ENCODE peak calls at places on chromosomes 11 and 22, in eight cellular contexts. E is body of pancreas; Q is stimulated activated CD4-positive, alpha-beta T cell treated with anti-CD3 and anti-CD28 coated beads, Interleukin-2, amount 100 ng/mL, for 48 hours; J is HEK293T; L is activated T-helper 1 cell treated with anti-CD3 and anti-CD28 coated beads, Interleukin-2, amount 50 U/mL, for 16 hours; X is GM10248; Y is GM19239; G is uterus. H is an unnamed sample.

GRCh38 chr22:28582806-28583205 is 96.8 kb downstream of the TTC28 start:
- DNase-seq in E (no peak), Q (no peak), J (no peak), L (no peak), X (no peak), Y (no peak), G (no peak), H (no peak)

GRCh38 chr11:86695391-86695790 is 23.0 kb upstream of the ME3 start:
- DNase-seq in E (no peak), Q (no peak), J (no peak), L (no peak), X (no peak), Y (no peak), G (no peak), H (no peak)

GRCh38 chr11:134537941-134538340 is 125.9 kb upstream of the B3GAT1 start:
- DNase-seq in E (peak), Q (no peak), J (no peak), L (no peak), X (no peak), Y (no peak), G (peak), H (no peak)

GRCh38 chr11:22510741-22511140 is 114.9 kb downstream of the FANCF start:
- DNase-seq in E (no peak), Q (no peak), J (no peak), L (no peak), X (no peak), Y (no peak), G (no peak), H (no peak)

GRCh38 chr22:50114221-50114981 is 24.6 kb downstream of the MOV10L1 start:
- DNase-seq in E (no peak), Q (no peak), J (no peak), L (no peak), X (peak), Y (no peak), G (no peak), H (no peak)

GRCh38 chr22:39776295-39776694 is 117.3 kb downstream of the ENTHD1 start:
- DNase-seq in E (no peak), Q (no peak), J (no peak), L (no peak), X (no peak), Y (no peak), G (no peak), H (no peak)

GRCh38 chr11:61927501-61927900 is 10.1 kb upstream of the RAB3IL1 start:
- DNase-seq in E (no peak), Q (no peak), J (no peak), L (no peak), X (no peak), Y (no peak), G (no peak), H (no peak)

GRCh38 chr11:8631395-8632110 is 37.5 kb upstream of the STK33 start:
- DNase-seq in E (no peak), Q (no peak), J (no peak), L (no peak), X (no peak), Y (no peak), G (peak), H (no peak)

GRCh38 chr11:95714853-95715776 is 74.5 kb downstream of the FAM76B start:
- DNase-seq in E (no peak), Q (no peak), J (no peak), L (no peak), X (no peak), Y (no peak), G (no peak), H (no peak)

GRCh38 chr11:116686891-116687290 is 85.9 kb downstream of the BUD13 start:
- DNase-seq in E (no peak), Q (no peak), J (no peak), L (no peak), X (no peak), Y (no peak), G (no peak), H (no peak)

GRCh38 chr11:102252339-102252891 is 64.9 kb upstream of the BIRC3 start:
- DNase-seq in E (no peak), Q (no peak), J (no peak), L (no peak), X (no peak), Y (no peak), G (no peak), H (no peak)

GRCh38 chr11:95076416-95076815 is 9.7 kb downstream of the SRSF8 start:
- DNase-seq in E (peak), Q (no peak), J (no peak), L (no peak), X (no peak), Y (no peak), G (peak), H (no peak)

GRCh38 chr11:12598330-12599256 is 75.6 kb upstream of the TEAD1 start:
- DNase-seq in E (no peak), Q (no peak), J (no peak), L (no peak), X (no peak), Y (no peak), G (no peak), H (no peak)

GRCh38 chr22:50697667-50698506 is 25.3 kb downstream of the SHANK3 start:
- DNase-seq in E (no peak), Q (no peak), J (peak), L (no peak), X (no peak), Y (no peak), G (no peak), H (no peak)